ENCODE peak calls at places on chromosome 14, in five cellular contexts. A, T, S, M and P are unnamed samples.

GRCh38 chr14:94376108-94376975 is 12.1 kb downstream of the SERPINA1 start:
- DNase-seq in A (no peak), T (no peak), M (no peak), S (no peak), P (no peak)

GRCh38 chr14:100303179-100303578 is 3.1 kb downstream of the SLC25A29 start:
- DNase-seq in M (no peak), T (no peak), S (no peak), A (no peak), P (no peak)

GRCh38 chr14:90039253-90040010 is 22.4 kb upstream of the KCNK13 start:
- DNase-seq in A (no peak), M (no peak), S (no peak), T (no peak), P (no peak)

GRCh38 chr14:45222485-45223262 is 30.3 kb downstream of the MIS18BP1 start:
- DNase-seq in S (no peak), T (no peak), A (no peak), M (no peak), P (no peak)

GRCh38 chr14:73599494-73599893 is 7.8 kb downstream of the ACOT4 start:
- DNase-seq in S (no peak), M (no peak), A (no peak), T (no peak), P (no peak)

GRCh38 chr14:90551070-90551704 is 154.4 kb downstream of the CALM1 start:
- DNase-seq in S (no peak), A (no peak), T (peak), M (no peak), P (no peak)

GRCh38 chr14:61574514-61574807 is 120.9 kb upstream of the HIF1A start:
- DNase-seq in T (no peak), M (no peak), S (no peak), A (no peak), P (no peak)

GRCh38 chr14:87034680-87035079 is 958.3 kb downstream of the GALC start:
- DNase-seq in S (no peak), A (no peak), T (no peak), M (no peak), P (no peak)

GRCh38 chr14:53152627-53152908 is 555 bp downstream of the DDHD1 start:
- DNase-seq in M (peak), A (no peak), S (no peak), T (no peak), P (no peak)

GRCh38 chr14:51473808-51474207 is 177.9 kb upstream of the FRMD6 start:
- DNase-seq in S (no peak), T (peak), M (no peak), A (no peak), P (no peak)

GRCh38 chr14:43481864-43482263 is 1025.2 kb downstream of the FSCB start:
- DNase-seq in A (no peak), M (no peak), S (no peak), T (no peak), P (no peak)

GRCh38 chr14:92540472-92541048 is 27.0 kb downstream of the RIN3 start:
- DNase-seq in S (peak), M (peak), A (peak), T (peak), P (peak)

GRCh38 chr14:69315302-69315701 is 55.3 kb downstream of the GALNT16 start:
- DNase-seq in A (no peak), T (no peak), M (no peak), S (peak), P (no peak)

GRCh38 chr14:68977741-68978549 is 1.2 kb downstream of the ACTN1 start:
- DNase-seq in S (peak), A (peak), M (peak), T (peak), P (peak)